ENCODE peak calls at places on chromosomes 7 and 10, in five cellular contexts. I is cardiac fibroblast; T is activated CD4-positive, alpha-beta T cell treated with anti-CD3 and anti-CD28 coated beads for 24 hours; X is amygdala; C is NCI-H1092 treated with DMSO at 0.1 percent for 48 hours. L is an unnamed sample.

GRCh38 chr7:157690058-157690832 is 353.4 kb downstream of the DNAJB6 start:
- DNase-seq in C (peak), I (no peak), X (no peak), T (no peak), L (no peak)

GRCh38 chr7:11206131-11206921 is 232.7 kb downstream of the PHF14 start:
- DNase-seq in T (no peak), I (no peak), C (no peak), X (no peak), L (no peak)

GRCh38 chr7:93620057-93620456 is 45.5 kb upstream of the CALCR start:
- DNase-seq in I (no peak), T (no peak), X (no peak), C (no peak), L (peak)

GRCh38 chr7:5622286-5622685 is 159.2 kb downstream of the RNF216 start:
- DNase-seq in I (no peak), T (no peak), X (no peak), C (no peak), L (no peak)

GRCh38 chr10:119595134-119595714 is 1.5 kb downstream of the TIAL1 start:
- DNase-seq in T (no peak), X (no peak), C (no peak), I (peak), L (peak)

GRCh38 chr10:108787932-108788331 is 1135.4 kb downstream of the XPNPEP1 start:
- DNase-seq in T (no peak), X (no peak), C (no peak), I (no peak), L (peak)

GRCh38 chr10:48968036-48968435 is 28.4 kb upstream of the LRRC18 start:
- DNase-seq in C (no peak), X (no peak), I (no peak), T (no peak), L (no peak)

GRCh38 chr10:32298066-32298812 is 48.7 kb downstream of the EPC1 start:
- DNase-seq in X (no peak), C (no peak), T (no peak), I (peak), L (peak)

GRCh38 chr7:816751-817671 is 15.3 kb upstream of the SUN1 start:
- DNase-seq in C (peak), I (peak), X (no peak), T (no peak), L (no peak)

GRCh38 chr7:16062269-16062668 is 359.1 kb downstream of the CRPPA start:
- DNase-seq in C (no peak), T (no peak), I (peak), X (no peak), L (peak)

GRCh38 chr7:6294839-6295238 is 22.4 kb upstream of the CYTH3 start:
- DNase-seq in X (no peak), C (peak), I (peak), T (no peak), L (no peak)

GRCh38 chr10:58158806-58159205 is 108.9 kb downstream of the IPMK start:
- DNase-seq in C (no peak), T (no peak), X (no peak), I (peak), L (peak)

GRCh38 chr7:51031216-51031615 is 248.5 kb upstream of the GRB10 start:
- DNase-seq in X (no peak), T (no peak), C (no peak), I (no peak), L (no peak)

GRCh38 chr10:24008164-24009066 is 200.5 kb upstream of the KIAA1217 start:
- DNase-seq in X (no peak), C (no peak), I (peak), T (no peak), L (peak)

GRCh38 chr10:25130911-25131310 is 43.9 kb upstream of the GPR158 start:
- DNase-seq in T (no peak), I (peak), X (no peak), C (no peak), L (peak)

L was measured in HT1080.